ENCODE peak calls at places on chromosomes 12 and 14, in eight cellular contexts. Y, W, G, C, Z, N, S and F are unnamed samples.

GRCh38 chr12:31583878-31584277 is 7.1 kb downstream of the DENND5B start:
- DNase-seq in Y (no peak), W (no peak), G (no peak), C (no peak), Z (no peak), N (no peak), S (no peak), F (no peak)

GRCh38 chr12:57619434-57620244 is 8.4 kb downstream of the ARHGEF25 start:
- DNase-seq in Y (peak; percentile 52), W (no peak), G (peak; percentile 65), C (peak; percentile 77), Z (no peak), N (no peak), S (peak; percentile 75), F (peak; percentile 48)

GRCh38 chr12:75130811-75131210 is 78.8 kb downstream of the KCNC2 start:
- DNase-seq in Y (no peak), W (no peak), G (no peak), C (no peak), Z (no peak), N (no peak), S (no peak), F (no peak)

GRCh38 chr14:81433378-81433777 is 33.3 kb upstream of the STON2 start:
- DNase-seq in Y (no peak), W (no peak), G (no peak), C (no peak), Z (no peak), N (no peak), S (no peak), F (no peak)

GRCh38 chr12:59637657-59638150 is 41.9 kb downstream of the SLC16A7 start:
- DNase-seq in Y (no peak), W (no peak), G (no peak), C (no peak), Z (no peak), N (peak; percentile 0), S (no peak), F (no peak)

GRCh38 chr14:56996721-56997399 is 186.6 kb upstream of the OTX2 start:
- DNase-seq in Y (no peak), W (no peak), G (no peak), C (no peak), Z (no peak), N (no peak), S (no peak), F (no peak)

GRCh38 chr12:105706321-105706972 is 376.0 kb downstream of the C12orf75 start:
- DNase-seq in Y (peak; percentile 34), W (no peak), G (no peak), C (no peak), Z (no peak), N (peak; percentile 70), S (no peak), F (peak; percentile 84)

GRCh38 chr14:91372680-91373495 is 44.7 kb downstream of the CCDC88C start:
- DNase-seq in Y (no peak), W (no peak), G (no peak), C (no peak), Z (peak; percentile 55), N (no peak), S (no peak), F (peak; percentile 39)

GRCh38 chr12:2094597-2094996 is 41.8 kb downstream of the CACNA1C start:
- DNase-seq in Y (no peak), W (no peak), G (no peak), C (peak; percentile 66), Z (no peak), N (peak; percentile 30), S (no peak), F (no peak)

GRCh38 chr12:62908667-62909066 is 26.3 kb downstream of the PPM1H start:
- DNase-seq in Y (no peak), W (no peak), G (no peak), C (no peak), Z (no peak), N (no peak), S (no peak), F (no peak)

GRCh38 chr14:53757732-53758131 is 198.9 kb downstream of the BMP4 start:
- DNase-seq in Y (no peak), W (no peak), G (no peak), C (no peak), Z (no peak), N (no peak), S (no peak), F (no peak)

GRCh38 chr12:45768194-45768593 is 38.7 kb downstream of the ARID2 start:
- DNase-seq in Y (no peak), W (no peak), G (no peak), C (no peak), Z (no peak), N (no peak), S (no peak), F (no peak)

GRCh38 chr12:45757172-45757571 is 27.7 kb downstream of the ARID2 start:
- DNase-seq in Y (no peak), W (no peak), G (no peak), C (no peak), Z (no peak), N (no peak), S (no peak), F (no peak)

GRCh38 chr12:45760333-45760732 is 30.8 kb downstream of the ARID2 start:
- DNase-seq in Y (no peak), W (no peak), G (no peak), C (no peak), Z (no peak), N (no peak), S (no peak), F (no peak)

GRCh38 chr12:45763381-45763780 is 33.9 kb downstream of the ARID2 start:
- DNase-seq in Y (no peak), W (no peak), G (no peak), C (no peak), Z (no peak), N (no peak), S (no peak), F (no peak)

DNA sequence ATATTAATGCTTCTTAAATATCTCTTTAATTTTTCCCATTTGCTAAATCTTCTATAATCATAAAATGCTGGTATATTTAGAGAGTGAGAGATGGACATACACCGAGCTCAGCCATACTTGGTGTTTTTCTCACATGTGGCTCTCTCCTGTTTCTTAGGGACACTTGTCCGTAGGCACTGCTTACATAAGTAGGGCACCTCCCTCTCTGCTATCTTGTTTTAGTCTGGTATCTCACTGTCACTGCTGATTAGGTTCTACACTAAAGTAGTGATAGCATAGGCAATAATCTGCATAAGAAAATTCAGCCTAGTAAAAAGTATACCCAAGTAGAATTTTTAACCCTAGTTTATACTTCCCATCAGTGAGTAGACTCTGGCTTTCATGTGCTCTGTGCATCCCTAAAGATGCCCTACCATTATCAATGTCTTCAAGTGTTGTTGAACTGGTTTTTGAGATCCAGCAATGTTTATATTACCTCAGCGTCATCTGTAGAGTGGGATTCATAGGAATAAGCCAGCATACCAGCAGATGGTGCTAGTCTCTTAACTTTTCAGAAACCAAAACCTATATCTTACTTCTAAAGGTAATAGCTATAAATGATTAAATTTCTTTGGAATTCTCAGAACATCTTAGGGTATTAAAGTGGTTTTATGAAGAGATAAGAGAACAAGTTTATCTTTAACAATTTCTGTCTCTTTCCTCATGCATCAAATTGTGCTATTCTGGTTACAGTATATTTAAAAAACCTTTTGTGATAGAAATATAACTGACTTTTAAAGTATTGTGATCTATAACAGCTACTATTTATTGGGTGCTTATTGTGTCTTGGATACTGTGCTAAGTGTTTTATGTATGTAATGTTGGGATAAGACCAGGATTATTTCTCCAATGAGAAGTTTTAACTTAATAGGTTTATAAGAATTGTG is 32.9 kb downstream of the ARID2 start:
- DNase-seq in Y (no peak), W (no peak), G (no peak), C (no peak), Z (no peak), N (peak; percentile 78), S (no peak), F (no peak)
- TF ChIP-seq CTCF in Y (peak; percentile 70), W (peak; percentile 57), G (peak; percentile 52), C (peak; percentile 61), Z (peak; percentile 46), N (peak; percentile 83), S (no peak), F (peak; percentile 63)

GRCh38 chr14:67940894-67941455 is 121.4 kb downstream of the RAD51B start:
- DNase-seq in Y (peak; percentile 34), W (no peak), G (no peak), C (no peak), Z (no peak), N (peak; percentile 83), S (no peak), F (no peak)
- H3K4me1 ChIP-seq in Y (peaks cover 19% of the 10 kb centered on the region), W (peaks cover 44% of the 10 kb centered on the region), G (peaks cover 50% of the 10 kb centered on the region), C (peaks cover 47% of the 10 kb centered on the region), Z (peaks cover 55% of the 10 kb centered on the region), N (peaks cover 17% of the 10 kb centered on the region), S (peaks cover 5% of the 10 kb centered on the region), F (peaks cover 41% of the 10 kb centered on the region)

GRCh38 chr14:20564501-20564997 is 3.7 kb upstream of the RNASE9 start:
- DNase-seq in Y (no peak), W (no peak), G (no peak), C (no peak), Z (no peak), N (no peak), S (no peak), F (no peak)

GRCh38 chr14:20569066-20569465 is 8.2 kb upstream of the RNASE9 start:
- DNase-seq in Y (no peak), W (no peak), G (no peak), C (no peak), Z (no peak), N (no peak), S (no peak), F (no peak)

GRCh38 chr14:20563966-20564365 is 3.1 kb upstream of the RNASE9 start:
- DNase-seq in Y (no peak), W (no peak), G (no peak), C (no peak), Z (no peak), N (no peak), S (no peak), F (no peak)

GRCh38 chr14:20568393-20568792 is 7.5 kb upstream of the RNASE9 start:
- DNase-seq in Y (no peak), W (no peak), G (no peak), C (no peak), Z (no peak), N (no peak), S (no peak), F (no peak)
- H3K36me3 ChIP-seq in Y (no peaks in the 10 kb centered on the region), W (no peaks in the 10 kb centered on the region), G (no peaks in the 10 kb centered on the region), C (no peaks in the 10 kb centered on the region), Z (no peaks in the 10 kb centered on the region), N (no peaks in the 10 kb centered on the region), S (no peaks in the 10 kb centered on the region), F (no peaks in the 10 kb centered on the region)

GRCh38 chr12:110227138-110227537 is 53.9 kb upstream of the ATP2A2 start:
- DNase-seq in Y (no peak), W (no peak), G (no peak), C (no peak), Z (no peak), N (no peak), S (no peak), F (no peak)

GRCh38 chr12:110222027-110222426 is 59.0 kb upstream of the ATP2A2 start:
- DNase-seq in Y (no peak), W (no peak), G (no peak), C (no peak), Z (no peak), N (no peak), S (no peak), F (no peak)

GRCh38 chr12:110222433-110222832 is 58.6 kb upstream of the ATP2A2 start:
- DNase-seq in Y (no peak), W (no peak), G (no peak), C (no peak), Z (no peak), N (no peak), S (no peak), F (no peak)

GRCh38 chr12:110223777-110224378 is 57.2 kb upstream of the ATP2A2 start:
- DNase-seq in Y (no peak), W (no peak), G (no peak), C (no peak), Z (no peak), N (peak; percentile 54), S (no peak), F (no peak)

GRCh38 chr12:110224379-110225304 is 56.4 kb upstream of the ATP2A2 start:
- DNase-seq in Y (no peak), W (no peak), G (peak; percentile 77), C (no peak), Z (no peak), N (peak; percentile 89), S (no peak), F (no peak)
- TF ChIP-seq CTCF in Y (peak; percentile 67), W (peak; percentile 55), G (peak; percentile 39), C (peak; percentile 62), Z (peak; percentile 44), N (peak; percentile 77), S (no peak), F (peak; percentile 54)